ENCODE peak calls at places on chromosomes 16 and 17, in nine cellular contexts. Y, Q, U, K, C, A, G, M and O are unnamed samples.

GRCh38 chr16:81652798-81653505 is 126.1 kb upstream of the PLCG2 start:
- DNase-seq in Y (no peak), Q (peak), U (no peak), K (no peak), C (no peak), A (no peak), G (no peak), M (no peak), O (no peak)

GRCh38 chr17:72119280-72119962 is 1.4 kb upstream of the SOX9 start:
- DNase-seq in Y (no peak), Q (peak), U (no peak), K (no peak), C (no peak), A (peak), G (no peak), M (no peak), O (no peak)

GRCh38 chr16:88924834-88925539 is 52.0 kb downstream of the CBFA2T3 start:
- DNase-seq in Y (peak), Q (no peak), U (peak), K (no peak), C (no peak), A (peak), G (peak), M (peak), O (peak)

GRCh38 chr17:80083136-80083661 is 18.2 kb upstream of the GAA start:
- DNase-seq in Y (no peak), Q (no peak), U (no peak), K (no peak), C (no peak), A (no peak), G (no peak), M (no peak), O (no peak)

GRCh38 chr17:81398170-81398854 is 3.1 kb downstream of the BAHCC1 start:
- DNase-seq in Y (no peak), Q (no peak), U (no peak), K (no peak), C (no peak), A (peak), G (no peak), M (peak), O (peak)

GRCh38 chr17:54153423-54153822 is 330.7 kb downstream of the KIF2B start:
- DNase-seq in Y (no peak), Q (no peak), U (no peak), K (no peak), C (no peak), A (no peak), G (no peak), M (no peak), O (no peak)

GRCh38 chr16:17529982-17530760 is 59.4 kb upstream of the XYLT1 start:
- DNase-seq in Y (no peak), Q (no peak), U (no peak), K (no peak), C (no peak), A (no peak), G (no peak), M (no peak), O (no peak)

GRCh38 chr16:2009302-2009711 is 314 bp downstream of the ZNF598 start:
- DNase-seq in Y (no peak), Q (no peak), U (no peak), K (no peak), C (no peak), A (no peak), G (no peak), M (no peak), O (no peak)

GRCh38 chr16:66696669-66697630 is at the start of gene CMTM4:
- DNase-seq in Y (peak), Q (peak), U (peak), K (peak), C (peak), A (peak), G (peak), M (peak), O (peak)

GRCh38 chr16:57892041-57892440 is 78.9 kb downstream of the CNGB1 start:
- DNase-seq in Y (peak), Q (no peak), U (no peak), K (no peak), C (no peak), A (peak), G (no peak), M (no peak), O (peak)

GRCh38 chr17:60371818-60372510 is 20.0 kb downstream of the USP32 start:
- DNase-seq in Y (no peak), Q (no peak), U (no peak), K (no peak), C (no peak), A (no peak), G (no peak), M (no peak), O (no peak)

GRCh38 chr16:12580809-12581208 is 222.9 kb downstream of the CPPED1 start:
- DNase-seq in Y (no peak), Q (no peak), U (no peak), K (no peak), C (no peak), A (peak), G (no peak), M (no peak), O (no peak)

GRCh38 chr17:32303861-32304288 is 38.1 kb downstream of the C17orf75 start:
- DNase-seq in Y (no peak), Q (no peak), U (no peak), K (no peak), C (no peak), A (no peak), G (no peak), M (no peak), O (no peak)

GRCh38 chr17:29573558-29573870 is 5.0 kb downstream of the TP53I13 start:
- DNase-seq in Y (no peak), Q (no peak), U (no peak), K (no peak), C (no peak), A (no peak), G (no peak), M (no peak), O (no peak)

GRCh38 chr17:44914698-44915271 is 515 bp downstream of the GFAP start:
- DNase-seq in Y (no peak), Q (no peak), U (no peak), K (no peak), C (no peak), A (no peak), G (no peak), M (no peak), O (no peak)

GRCh38 chr17:5133311-5133710 is 17.5 kb downstream of the USP6 start:
- DNase-seq in Y (no peak), Q (no peak), U (no peak), K (no peak), C (no peak), A (no peak), G (no peak), M (no peak), O (no peak)